ENCODE peak calls at places on chromosomes 3 and 15, in nine cellular contexts. One of them, this sample, is unnamed.

GRCh38 chr3:59654120-59654952 is 604.5 kb upstream of the CFAP20DC start:
- DNase-seq in IMR-90: peak; percentile 11
- DNase-seq in neural progenitor cell: no peak
- DNase-seq in endodermal cell: no peak
- DNase-seq in cardiac muscle cell: peak; percentile 5
- DNase-seq in breast epithelium: peak; percentile 71
- DNase-seq in H9: no peak
- DNase-seq in thoracic aorta: no peak
- DNase-seq in colonic mucosa: no peak
- DNase-seq in this sample: peak; percentile 43

GRCh38 chr3:32121137-32121536 is 14.7 kb downstream of the GPD1L start:
- DNase-seq in endodermal cell: no peak
- DNase-seq in cardiac muscle cell: no peak
- DNase-seq in breast epithelium: no peak
- DNase-seq in thoracic aorta: no peak
- DNase-seq in colonic mucosa: peak; percentile 44
- DNase-seq in IMR-90: no peak
- DNase-seq in H9: no peak
- DNase-seq in neural progenitor cell: no peak
- DNase-seq in this sample: no peak

GRCh38 chr3:187319699-187320302 is 28.3 kb upstream of the MASP1 start:
- DNase-seq in cardiac muscle cell: peak; percentile 81
- DNase-seq in neural progenitor cell: peak; percentile 83
- DNase-seq in colonic mucosa: peak; percentile 71
- DNase-seq in H9: peak; percentile 85
- DNase-seq in breast epithelium: no peak
- DNase-seq in IMR-90: peak; percentile 70
- DNase-seq in endodermal cell: peak; percentile 95
- DNase-seq in thoracic aorta: peak; percentile 9
- DNase-seq in this sample: peak; percentile 92

GRCh38 chr3:133611534-133611933 is 38.0 kb downstream of the CDV3 start:
- DNase-seq in breast epithelium: no peak
- DNase-seq in cardiac muscle cell: no peak
- DNase-seq in IMR-90: no peak
- DNase-seq in thoracic aorta: no peak
- DNase-seq in colonic mucosa: no peak
- DNase-seq in H9: no peak
- DNase-seq in endodermal cell: no peak
- DNase-seq in neural progenitor cell: no peak
- DNase-seq in this sample: no peak

GRCh38 chr3:190384241-190384863 is 3.6 kb upstream of the CLDN16 start:
- DNase-seq in breast epithelium: no peak
- DNase-seq in cardiac muscle cell: peak; percentile 60
- DNase-seq in endodermal cell: peak; percentile 71
- DNase-seq in neural progenitor cell: peak; percentile 28
- DNase-seq in thoracic aorta: no peak
- DNase-seq in H9: peak; percentile 52
- DNase-seq in colonic mucosa: peak; percentile 38
- DNase-seq in IMR-90: peak; percentile 69
- DNase-seq in this sample: peak; percentile 61

GRCh38 chr3:185874119-185874518 is 49.3 kb upstream of the IGF2BP2 start:
- DNase-seq in breast epithelium: no peak
- DNase-seq in cardiac muscle cell: no peak
- DNase-seq in H9: peak; percentile 29
- DNase-seq in colonic mucosa: no peak
- DNase-seq in thoracic aorta: no peak
- DNase-seq in neural progenitor cell: no peak
- DNase-seq in endodermal cell: no peak
- DNase-seq in IMR-90: no peak
- DNase-seq in this sample: no peak

GRCh38 chr3:31680072-31680870 is 147.5 kb downstream of the STT3B start:
- DNase-seq in H9: no peak
- DNase-seq in breast epithelium: no peak
- DNase-seq in cardiac muscle cell: no peak
- DNase-seq in thoracic aorta: no peak
- DNase-seq in endodermal cell: peak; percentile 60
- DNase-seq in colonic mucosa: no peak
- DNase-seq in IMR-90: no peak
- DNase-seq in neural progenitor cell: no peak
- DNase-seq in this sample: no peak

GRCh38 chr15:48493763-48494225 is 151.7 kb downstream of the FBN1 start:
- DNase-seq in thoracic aorta: no peak
- DNase-seq in IMR-90: no peak
- DNase-seq in endodermal cell: no peak
- DNase-seq in colonic mucosa: no peak
- DNase-seq in cardiac muscle cell: no peak
- DNase-seq in breast epithelium: no peak
- DNase-seq in neural progenitor cell: no peak
- DNase-seq in H9: no peak
- DNase-seq in this sample: no peak

GRCh38 chr3:40387001-40387894 is at the start of gene ENTPD3:
- DNase-seq in breast epithelium: no peak
- DNase-seq in H9: peak; percentile 83
- DNase-seq in colonic mucosa: peak; percentile 41
- DNase-seq in IMR-90: no peak
- DNase-seq in endodermal cell: peak; percentile 91
- DNase-seq in cardiac muscle cell: peak; percentile 21
- DNase-seq in thoracic aorta: no peak
- DNase-seq in neural progenitor cell: peak; percentile 66
- DNase-seq in this sample: no peak

GRCh38 chr3:185822957-185823279 is 1.9 kb downstream of the IGF2BP2 start:
- DNase-seq in cardiac muscle cell: no peak
- DNase-seq in IMR-90: no peak
- DNase-seq in endodermal cell: no peak
- DNase-seq in H9: no peak
- DNase-seq in neural progenitor cell: no peak
- DNase-seq in thoracic aorta: no peak
- DNase-seq in colonic mucosa: no peak
- DNase-seq in breast epithelium: no peak
- DNase-seq in this sample: no peak

DNA sequence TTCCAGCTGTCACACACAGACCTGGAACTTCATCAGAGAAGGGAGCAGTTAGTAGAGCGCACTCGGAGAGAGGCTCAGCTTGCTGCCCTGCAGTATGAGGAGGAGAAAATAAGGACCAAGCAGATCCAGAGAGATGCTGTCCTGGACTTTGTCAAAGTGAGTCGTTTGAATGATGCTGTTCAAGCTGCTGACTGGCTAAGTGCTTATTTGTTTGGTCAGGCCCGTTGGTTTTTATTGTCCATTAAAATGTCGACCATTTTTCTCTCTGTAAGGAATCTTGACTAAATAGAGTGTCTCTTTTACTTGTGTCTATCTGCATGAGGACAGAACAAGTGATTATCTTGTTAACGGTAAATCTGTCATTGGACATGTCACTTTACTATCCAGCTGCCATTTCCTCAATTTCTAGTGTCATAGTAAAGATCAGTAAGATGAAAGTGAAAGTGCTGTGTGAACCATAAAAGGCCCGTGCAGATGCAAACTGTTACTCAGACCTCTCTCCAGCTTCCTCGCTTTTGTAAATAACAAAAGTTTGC is 56.9 kb downstream of the LRCH3 start:
- DNase-seq in endodermal cell: no peak
- DNase-seq in colonic mucosa: peak; percentile 22
- DNase-seq in IMR-90: peak; percentile 42
- DNase-seq in cardiac muscle cell: no peak
- DNase-seq in breast epithelium: no peak
- DNase-seq in neural progenitor cell: no peak
- DNase-seq in H9: no peak
- DNase-seq in thoracic aorta: no peak
- DNase-seq in this sample: no peak
- H3K4me1 ChIP-seq in endodermal cell: no peaks in the 10 kb centered on the region
- H3K4me1 ChIP-seq in colonic mucosa: no peaks in the 10 kb centered on the region
- H3K4me1 ChIP-seq in IMR-90: no peaks in the 10 kb centered on the region
- H3K4me1 ChIP-seq in cardiac muscle cell: no peaks in the 10 kb centered on the region
- H3K4me1 ChIP-seq in breast epithelium: no peaks in the 10 kb centered on the region
- H3K4me1 ChIP-seq in neural progenitor cell: no peaks in the 10 kb centered on the region
- H3K4me1 ChIP-seq in H9: no peaks in the 10 kb centered on the region
- H3K4me1 ChIP-seq in thoracic aorta: no peaks in the 10 kb centered on the region
- H3K4me1 ChIP-seq in this sample: no peaks in the 10 kb centered on the region

DNA sequence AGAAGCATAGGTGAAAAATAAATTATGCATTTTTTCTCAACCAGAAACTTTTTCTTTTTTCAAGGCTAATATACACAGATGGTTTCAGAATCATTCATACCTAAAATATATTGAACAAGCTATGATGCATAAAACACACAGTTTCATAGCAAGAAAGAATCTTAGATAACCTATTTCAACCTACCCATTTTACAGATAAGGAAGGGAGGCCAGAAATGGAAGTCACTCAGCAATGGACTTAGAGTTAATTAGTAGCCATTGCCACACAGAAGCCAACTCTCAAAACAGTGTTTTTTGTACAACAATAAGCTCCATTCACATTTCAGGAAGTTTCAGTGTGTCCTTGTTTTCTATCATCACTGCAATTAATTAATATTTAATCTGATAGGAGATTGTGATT is 27.5 kb upstream of the STRIT1 start:
- DNase-seq in cardiac muscle cell: no peak
- DNase-seq in endodermal cell: no peak
- DNase-seq in IMR-90: no peak
- DNase-seq in breast epithelium: no peak
- DNase-seq in thoracic aorta: no peak
- DNase-seq in colonic mucosa: no peak
- DNase-seq in neural progenitor cell: no peak
- DNase-seq in H9: no peak
- DNase-seq in this sample: no peak
- TF ChIP-seq CTCF in cardiac muscle cell: no peak
- TF ChIP-seq CTCF in endodermal cell: no peak
- TF ChIP-seq CTCF in IMR-90: no peak
- TF ChIP-seq CTCF in breast epithelium: no peak
- TF ChIP-seq CTCF in thoracic aorta: no peak
- TF ChIP-seq CTCF in colonic mucosa: no peak
- TF ChIP-seq CTCF in neural progenitor cell: no peak
- TF ChIP-seq CTCF in H9: no peak
- TF ChIP-seq CTCF in this sample: no peak

DNA sequence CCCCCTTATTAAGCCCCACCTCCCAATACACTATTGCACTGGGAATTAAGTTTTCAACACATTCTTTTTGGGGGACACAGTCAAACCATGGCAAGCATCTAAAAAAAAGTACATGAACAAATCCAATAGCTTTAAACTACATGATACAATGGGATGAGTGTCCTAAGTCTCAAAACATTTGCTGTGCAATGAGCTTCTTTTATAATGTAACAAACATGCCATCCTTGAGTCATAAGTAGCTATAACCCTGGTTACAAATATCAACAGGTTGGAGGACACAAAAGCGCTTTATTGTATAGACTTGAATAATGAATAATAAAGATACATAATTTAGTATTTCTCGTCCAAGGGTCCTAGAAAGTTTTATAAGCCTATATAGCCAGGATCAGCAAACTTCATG is 160.6 kb upstream of the RAP2B start:
- DNase-seq in thoracic aorta: no peak
- DNase-seq in cardiac muscle cell: no peak
- DNase-seq in neural progenitor cell: no peak
- DNase-seq in IMR-90: no peak
- DNase-seq in colonic mucosa: no peak
- DNase-seq in H9: no peak
- DNase-seq in endodermal cell: no peak
- DNase-seq in breast epithelium: no peak
- DNase-seq in this sample: no peak
- H3K4me1 ChIP-seq in thoracic aorta: no peaks in the 10 kb centered on the region
- H3K4me1 ChIP-seq in cardiac muscle cell: no peaks in the 10 kb centered on the region
- H3K4me1 ChIP-seq in neural progenitor cell: no peaks in the 10 kb centered on the region
- H3K4me1 ChIP-seq in IMR-90: no peaks in the 10 kb centered on the region
- H3K4me1 ChIP-seq in colonic mucosa: no peaks in the 10 kb centered on the region
- H3K4me1 ChIP-seq in H9: no peaks in the 10 kb centered on the region
- H3K4me1 ChIP-seq in endodermal cell: peaks cover 4% of the 10 kb centered on the region
- H3K4me1 ChIP-seq in breast epithelium: no peaks in the 10 kb centered on the region
- H3K4me1 ChIP-seq in this sample: no peaks in the 10 kb centered on the region

GRCh38 chr3:169604568-169604967 is 58.9 kb downstream of the MECOM start:
- DNase-seq in H9: peak; percentile 36
- DNase-seq in neural progenitor cell: peak; percentile 35
- DNase-seq in breast epithelium: no peak
- DNase-seq in IMR-90: no peak
- DNase-seq in thoracic aorta: no peak
- DNase-seq in endodermal cell: peak; percentile 52
- DNase-seq in colonic mucosa: no peak
- DNase-seq in cardiac muscle cell: peak; percentile 37
- DNase-seq in this sample: no peak
- TF ChIP-seq CTCF in H9: peak; percentile 60
- TF ChIP-seq CTCF in neural progenitor cell: peak; percentile 49
- TF ChIP-seq CTCF in breast epithelium: no peak
- TF ChIP-seq CTCF in IMR-90: peak; percentile 16
- TF ChIP-seq CTCF in thoracic aorta: no peak
- TF ChIP-seq CTCF in endodermal cell: peak; percentile 72
- TF ChIP-seq CTCF in colonic mucosa: no peak
- TF ChIP-seq CTCF in cardiac muscle cell: peak; percentile 37
- TF ChIP-seq CTCF in this sample: no peak

GRCh38 chr3:52203701-52204100 is 5.7 kb downstream of the ALAS1 start:
- DNase-seq in colonic mucosa: no peak
- DNase-seq in cardiac muscle cell: no peak
- DNase-seq in breast epithelium: no peak
- DNase-seq in thoracic aorta: no peak
- DNase-seq in IMR-90: no peak
- DNase-seq in neural progenitor cell: no peak
- DNase-seq in endodermal cell: no peak
- DNase-seq in H9: no peak
- DNase-seq in this sample: no peak
- H3K4me1 ChIP-seq in colonic mucosa: peaks cover 4% of the 10 kb centered on the region
- H3K4me1 ChIP-seq in cardiac muscle cell: no peaks in the 10 kb centered on the region
- H3K4me1 ChIP-seq in breast epithelium: no peaks in the 10 kb centered on the region
- H3K4me1 ChIP-seq in thoracic aorta: peaks cover 15% of the 10 kb centered on the region
- H3K4me1 ChIP-seq in IMR-90: peaks cover 7% of the 10 kb centered on the region
- H3K4me1 ChIP-seq in neural progenitor cell: peaks cover 4% of the 10 kb centered on the region
- H3K4me1 ChIP-seq in endodermal cell: peaks cover 5% of the 10 kb centered on the region
- H3K4me1 ChIP-seq in H9: no peaks in the 10 kb centered on the region
- H3K4me1 ChIP-seq in this sample: peaks cover 11% of the 10 kb centered on the region

This sample was measured in testis.